ENCODE peak calls at places on chromosomes 12 and 14, in ten cellular contexts. Z is activated CD4-positive, alpha-beta T cell treated with anti-CD3 and anti-CD28 coated beads for 1 hour; S is endodermal cell; Y is omental fat pad; I is ELR; U is uterus; X is ELF-1; O is T-helper 17 cell; P is effector memory CD4-positive, alpha-beta T cell; E is right atrium auricular region. Q is an unnamed sample.

GRCh38 chr12:46777587-46777986 is 48.2 kb downstream of the SLC38A4 start:
- DNase-seq in Y (no peak), Z (no peak), O (no peak), I (no peak), E (no peak), U (no peak), P (no peak), X (no peak), S (no peak), Q (no peak)

GRCh38 chr12:80659512-80660094 is 47.8 kb upstream of the MYF6 start:
- DNase-seq in Z (no peak), E (no peak), U (no peak), Y (no peak), I (no peak), X (no peak), S (no peak), P (no peak), O (no peak), Q (no peak)

GRCh38 chr14:75223664-75224154 is 47.3 kb upstream of the TMED10 start:
- DNase-seq in P (no peak), U (no peak), O (no peak), S (peak; percentile 85), Y (no peak), X (peak; percentile 80), E (peak; percentile 63), Z (no peak), I (peak; percentile 33), Q (no peak)

GRCh38 chr12:12811343-12811742 is 1.8 kb upstream of the DDX47 start:
- DNase-seq in Z (no peak), X (no peak), E (no peak), Y (no peak), O (no peak), I (no peak), U (no peak), S (no peak), P (no peak), Q (no peak)

GRCh38 chr12:53489242-53489915 is 9.9 kb downstream of the MAP3K12 start:
- DNase-seq in E (no peak), S (peak; percentile 58), O (no peak), X (peak; percentile 83), Z (no peak), I (no peak), Y (no peak), P (no peak), U (no peak), Q (no peak)

GRCh38 chr12:27595231-27595642 is 71.2 kb downstream of the PPFIBP1 start:
- DNase-seq in P (no peak), Z (no peak), O (no peak), I (peak; percentile 49), S (no peak), E (peak; percentile 76), X (peak; percentile 21), U (peak; percentile 45), Y (no peak), Q (no peak)

GRCh38 chr14:52729925-52730707 is at the start of gene STYX:
- DNase-seq in Y (peak; percentile 91), S (peak; percentile 100), X (peak; percentile 99), E (peak; percentile 97), Z (peak; percentile 96), O (peak; percentile 99), U (peak; percentile 97), I (peak; percentile 99), P (peak; percentile 98), Q (peak; percentile 98)

GRCh38 chr12:27754795-27755194 is 25.2 kb upstream of the KLHL42 start:
- DNase-seq in P (no peak), Z (no peak), E (no peak), I (no peak), O (no peak), S (no peak), Y (no peak), U (no peak), X (no peak), Q (no peak)

GRCh38 chr14:96905825-96906224 is 108.6 kb downstream of the VRK1 start:
- DNase-seq in U (no peak), S (no peak), O (no peak), P (no peak), E (no peak), Z (no peak), X (no peak), I (no peak), Y (no peak), Q (no peak)

GRCh38 chr12:54035561-54036377 is 2.9 kb downstream of the HOXC5 start:
- DNase-seq in Z (no peak), Y (no peak), I (no peak), E (no peak), X (no peak), U (no peak), S (no peak), O (no peak), P (no peak), Q (no peak)

GRCh38 chr12:106710143-106710893 is 64.2 kb upstream of the RIC8B start:
- DNase-seq in E (no peak), P (no peak), X (peak; percentile 3), O (no peak), Z (no peak), Y (no peak), I (no peak), U (no peak), S (peak; percentile 59), Q (no peak)

GRCh38 chr12:75923964-75924666 is 107.5 kb downstream of the PHLDA1 start:
- DNase-seq in U (no peak), I (peak; percentile 55), E (no peak), S (no peak), P (no peak), Y (no peak), O (no peak), X (no peak), Z (no peak), Q (no peak)

GRCh38 chr12:3592856-3593625 is 102.0 kb downstream of the PRMT8 start:
- DNase-seq in P (no peak), I (no peak), U (no peak), E (no peak), Z (no peak), X (no peak), Y (no peak), O (no peak), S (no peak), Q (no peak)

GRCh38 chr12:84874125-84874824 is 38.3 kb downstream of the SLC6A15 start:
- DNase-seq in X (no peak), Y (no peak), E (no peak), O (no peak), U (no peak), P (no peak), Z (no peak), S (no peak), I (peak; percentile 76), Q (no peak)

GRCh38 chr12:34219046-34219770 is 196.9 kb downstream of the ALG10 start:
- DNase-seq in P (no peak), Y (no peak), I (no peak), U (no peak), O (no peak), X (no peak), E (peak; percentile 38), S (no peak), Z (no peak), Q (peak; percentile 7)

GRCh38 chr14:49512147-49512551 is 74.0 kb downstream of the RPS29 start:
- DNase-seq in I (peak; percentile 85), U (no peak), X (no peak), Z (no peak), E (no peak), O (no peak), S (no peak), Y (no peak), P (no peak), Q (no peak)

GRCh38 chr14:38039526-38039925 is 168.2 kb upstream of the SSTR1 start:
- DNase-seq in E (no peak), Z (no peak), O (no peak), S (no peak), Y (no peak), X (no peak), U (no peak), P (no peak), I (peak; percentile 32), Q (no peak)

GRCh38 chr12:97308576-97309198 is 153.9 kb upstream of the RMST start:
- DNase-seq in S (no peak), O (no peak), Z (no peak), I (peak; percentile 43), E (no peak), U (no peak), P (no peak), X (no peak), Y (no peak), Q (no peak)

GRCh38 chr12:88733003-88733402 is 152.7 kb upstream of the KITLG start:
- DNase-seq in Z (no peak), Y (no peak), P (no peak), S (no peak), O (no peak), X (no peak), I (no peak), E (no peak), U (no peak), Q (no peak)

GRCh38 chr12:71392521-71393145 is 47.0 kb upstream of the LGR5 start:
- DNase-seq in U (no peak), Y (no peak), O (no peak), E (no peak), Z (no peak), S (peak; percentile 63), X (peak; percentile 48), P (no peak), I (peak; percentile 76), Q (no peak)

GRCh38 chr12:53538209-53538689 is 31.0 kb upstream of the NPFF start:
- DNase-seq in Z (no peak), P (no peak), U (no peak), S (peak; percentile 58), X (peak; percentile 4), E (no peak), I (no peak), Y (no peak), O (no peak), Q (no peak)

GRCh38 chr14:70320294-70320693 is 39.2 kb downstream of the COX16 start:
- DNase-seq in S (no peak), I (no peak), Z (no peak), P (no peak), Y (no peak), X (no peak), O (no peak), U (no peak), E (no peak), Q (no peak)

GRCh38 chr14:93306844-93307243 is 26.0 kb downstream of the BTBD7 start:
- DNase-seq in U (no peak), P (no peak), S (no peak), X (no peak), Y (no peak), O (no peak), E (no peak), Z (no peak), I (no peak), Q (no peak)

GRCh38 chr12:26100966-26101744 is 23.7 kb downstream of the BHLHE41 start:
- DNase-seq in I (no peak), U (no peak), Z (no peak), O (no peak), Y (no peak), P (no peak), S (peak; percentile 50), X (peak; percentile 29), E (no peak), Q (no peak)

GRCh38 chr14:73713206-73713803 is 879 bp downstream of the PNMA1 start:
- DNase-seq in E (no peak), I (no peak), S (no peak), Y (no peak), U (no peak), O (no peak), Z (no peak), P (no peak), X (no peak), Q (no peak)

GRCh38 chr12:34400423-34400881 is 378.2 kb downstream of the ALG10 start:
- DNase-seq in S (peak; percentile 13), P (no peak), Y (no peak), X (no peak), O (peak; percentile 6), U (peak; percentile 4), E (no peak), Z (no peak), I (no peak), Q (no peak)

GRCh38 chr12:121005346-121005815 is 10.9 kb downstream of the C12orf43 start:
- DNase-seq in Z (no peak), P (peak; percentile 20), O (peak; percentile 24), X (peak; percentile 88), I (peak; percentile 67), E (no peak), U (no peak), S (peak; percentile 97), Y (no peak), Q (peak; percentile 14)

GRCh38 chr14:60095781-60096450 is 4.2 kb downstream of the PCNX4 start:
- DNase-seq in I (peak; percentile 93), Z (no peak), U (no peak), P (no peak), E (no peak), O (no peak), S (no peak), X (no peak), Y (no peak), Q (no peak)